ENCODE peak calls at places on chromosome 1, in six cellular contexts. W is MM.1S, S is NCI-H510A treated with DMSO at 0.1 percent for 48 hours, X is breast epithelium, F is activated T-helper 1 cell treated with Interleukin-2 at 50 U/mL for 16 hours, P is NCI-H1105. N is an unnamed sample.

GRCh38 chr1:165941531-165941930 is 114.1 kb downstream of the UCK2 start:
- DNase-seq in P (no peak), F (no peak), S (no peak), W (no peak), X (no peak), N (no peak)

GRCh38 chr1:150973258-150973825 is 1.3 kb downstream of the CERS2 start:
- DNase-seq in F (no peak), S (no peak), P (no peak), W (peak), X (no peak), N (no peak)

GRCh38 chr1:12450090-12450764 is 167.8 kb downstream of the DHRS3 start:
- DNase-seq in P (peak), X (no peak), F (no peak), S (peak), W (no peak), N (no peak)

GRCh38 chr1:227136210-227136609 is 182.1 kb downstream of the CDC42BPA start:
- DNase-seq in F (no peak), W (no peak), X (no peak), S (no peak), P (no peak), N (no peak)

GRCh38 chr1:173269490-173270230 is 62.5 kb upstream of the TNFSF4 start:
- DNase-seq in F (no peak), P (no peak), S (no peak), X (no peak), W (no peak), N (no peak)

GRCh38 chr1:51859737-51860136 is 18.8 kb downstream of the NRDC start:
- DNase-seq in X (no peak), W (no peak), P (no peak), S (no peak), F (no peak), N (no peak)

GRCh38 chr1:66364578-66365391 is 169.2 kb upstream of the SGIP1 start:
- DNase-seq in P (no peak), W (no peak), X (no peak), F (no peak), S (no peak), N (no peak)

GRCh38 chr1:62218603-62219002 is 24.0 kb downstream of the L1TD1 start:
- DNase-seq in F (no peak), P (no peak), S (no peak), W (no peak), X (no peak), N (no peak)

GRCh38 chr1:189424746-189425331 is 1052.8 kb downstream of the BRINP3 start:
- DNase-seq in P (no peak), S (no peak), F (no peak), W (no peak), X (no peak), N (no peak)

GRCh38 chr1:205286335-205286950 is 35.1 kb downstream of the NUAK2 start:
- DNase-seq in P (no peak), S (no peak), F (peak), X (no peak), W (peak), N (no peak)

GRCh38 chr1:45545019-45545493 is 5.6 kb upstream of the AKR1A1 start:
- DNase-seq in X (no peak), S (no peak), P (no peak), F (no peak), W (no peak), N (no peak)

GRCh38 chr1:147627435-147628110 is 42.8 kb downstream of the ACP6 start:
- DNase-seq in W (peak), X (no peak), F (peak), P (peak), S (peak), N (peak)

GRCh38 chr1:10793129-10793651 is 3.3 kb downstream of the CASZ1 start:
- DNase-seq in S (peak), W (no peak), P (peak), F (no peak), X (no peak), N (no peak)

GRCh38 chr1:224245188-224245587 is 62.1 kb downstream of the DEGS1 start:
- DNase-seq in S (no peak), P (no peak), X (no peak), F (no peak), W (peak), N (no peak)

GRCh38 chr1:225631041-225631663 is 21.8 kb downstream of the ENAH start:
- DNase-seq in S (no peak), W (no peak), P (no peak), X (no peak), F (no peak), N (no peak)

GRCh38 chr1:204495078-204495753 is 611 bp upstream of the PIK3C2B start:
- DNase-seq in X (no peak), S (no peak), F (no peak), W (peak), P (no peak), N (peak)

GRCh38 chr1:51627672-51628071 is 10.8 kb downstream of the OSBPL9 start:
- DNase-seq in W (peak), X (no peak), F (no peak), P (no peak), S (no peak), N (no peak)

GRCh38 chr1:67566803-67567202 is 118.2 kb upstream of the GADD45A start:
- DNase-seq in S (no peak), X (no peak), P (no peak), W (no peak), F (no peak), N (no peak)

GRCh38 chr1:243312962-243313634 is 57.3 kb downstream of the SDCCAG8 start:
- DNase-seq in X (no peak), P (no peak), S (no peak), F (no peak), W (no peak), N (no peak)

GRCh38 chr1:60133848-60134247 is 60.3 kb upstream of the C1orf87 start:
- DNase-seq in X (no peak), P (no peak), W (no peak), S (no peak), F (no peak), N (no peak)

GRCh38 chr1:173861731-173862145 is 6.1 kb downstream of the GAS5 start:
- DNase-seq in X (no peak), F (no peak), W (no peak), S (no peak), P (no peak), N (no peak)

GRCh38 chr1:174569240-174569639 is 121.5 kb downstream of the GPR52 start:
- DNase-seq in W (no peak), S (no peak), X (no peak), P (no peak), F (no peak), N (no peak)

GRCh38 chr1:225467193-225468020 is 39.6 kb upstream of the LBR start:
- DNase-seq in W (peak), F (peak), S (no peak), X (no peak), P (no peak), N (no peak)

GRCh38 chr1:47784294-47784650 is 212.9 kb downstream of the TRABD2B start:
- DNase-seq in P (no peak), F (no peak), S (no peak), X (no peak), W (no peak), N (no peak)

GRCh38 chr1:18786149-18786548 is 73.3 kb downstream of the TAS1R2 start:
- DNase-seq in F (no peak), X (no peak), P (no peak), S (no peak), W (no peak), N (no peak)

GRCh38 chr1:230320804-230321203 is 105.3 kb downstream of the PGBD5 start:
- DNase-seq in S (no peak), F (no peak), P (no peak), W (no peak), X (peak), N (no peak)

GRCh38 chr1:38804062-38804886 is 55.3 kb downstream of the RRAGC start:
- DNase-seq in S (no peak), F (no peak), X (no peak), P (peak), W (no peak), N (no peak)

GRCh38 chr1:154807048-154807591 is 63.0 kb downstream of the KCNN3 start:
- DNase-seq in S (no peak), F (no peak), W (peak), P (no peak), X (no peak), N (no peak)

GRCh38 chr1:232767381-232768074 is 37.7 kb upstream of the MAP10 start:
- DNase-seq in W (no peak), P (no peak), S (no peak), X (no peak), F (no peak), N (no peak)

N was measured in NCI-H1048.